ENCODE peak calls at places on chromosomes 7 and 10, in nine cellular contexts. S is cardiac fibroblast, R is Calu3, H is PC-3, E is D721Med, L is HCT116, J is A549, N is lower lobe of right lung, M is tibial artery. K is an unnamed sample.

GRCh38 chr10:612696-613095 is 76.8 kb downstream of the DIP2C start:
- DNase-seq in J (no peak), R (no peak), M (no peak), E (no peak), H (peak; percentile 14), L (no peak), N (no peak), S (no peak), K (no peak)

GRCh38 chr7:23287612-23288011 is 11.5 kb upstream of the MALSU1 start:
- DNase-seq in E (no peak), L (no peak), S (no peak), R (no peak), H (no peak), J (no peak), N (no peak), M (no peak), K (no peak)

GRCh38 chr10:11787846-11788245 is 35.3 kb upstream of the PROSER2 start:
- DNase-seq in R (no peak), E (no peak), L (no peak), N (no peak), S (no peak), M (no peak), H (no peak), J (no peak), K (no peak)

GRCh38 chr7:24905996-24906770 is 73.8 kb downstream of the OSBPL3 start:
- DNase-seq in N (no peak), M (no peak), L (peak; percentile 32), H (peak; percentile 56), J (no peak), S (no peak), R (peak; percentile 36), E (no peak), K (no peak)

GRCh38 chr10:97686301-97686961 is 610 bp downstream of the AVPI1 start:
- DNase-seq in M (no peak), S (no peak), R (no peak), H (no peak), L (no peak), E (no peak), J (peak; percentile 54), N (no peak), K (no peak)

GRCh38 chr7:21128418-21128817 is 299.5 kb upstream of the SP4 start:
- DNase-seq in L (no peak), N (no peak), S (no peak), R (no peak), J (no peak), M (no peak), H (peak; percentile 77), E (no peak), K (no peak)

GRCh38 chr10:2897619-2898508 is 169.5 kb upstream of the PFKP start:
- DNase-seq in N (no peak), J (no peak), L (no peak), H (peak; percentile 2), M (no peak), S (no peak), R (no peak), E (no peak), K (no peak)

GRCh38 chr7:157807510-157807909 is 470.7 kb downstream of the DNAJB6 start:
- DNase-seq in R (no peak), N (no peak), H (peak; percentile 87), L (peak; percentile 40), S (no peak), M (no peak), E (no peak), J (peak; percentile 32), K (no peak)

GRCh38 chr10:112689327-112689726 is 242.3 kb downstream of the VTI1A start:
- DNase-seq in H (peak; percentile 15), R (peak; percentile 50), J (peak; percentile 63), M (no peak), N (no peak), E (no peak), S (peak; percentile 37), L (peak; percentile 10), K (peak; percentile 44)

GRCh38 chr10:27225011-27225590 is 15.5 kb downstream of the ACBD5 start:
- DNase-seq in L (no peak), M (no peak), J (no peak), R (no peak), N (no peak), E (no peak), H (no peak), S (no peak), K (no peak)

GRCh38 chr10:125146791-125147604 is 13.4 kb downstream of the CTBP2 start:
- DNase-seq in L (no peak), J (peak; percentile 70), R (peak; percentile 68), N (no peak), H (peak; percentile 70), E (no peak), S (peak; percentile 87), M (no peak), K (no peak)

GRCh38 chr10:6612371-6612770 is 32.3 kb upstream of the PRKCQ start:
- DNase-seq in E (no peak), H (no peak), N (no peak), M (no peak), S (no peak), L (no peak), R (no peak), J (no peak), K (no peak)

GRCh38 chr7:114922151-114922651 is 307 bp downstream of the MDFIC start:
- DNase-seq in M (peak; percentile 46), H (peak; percentile 45), N (peak; percentile 59), S (peak; percentile 48), E (peak; percentile 22), J (peak; percentile 68), L (no peak), R (peak; percentile 36), K (peak; percentile 57)

GRCh38 chr10:5518143-5518542 is 6.6 kb upstream of the CALML3 start:
- DNase-seq in R (no peak), J (peak; percentile 36), E (no peak), N (no peak), M (no peak), S (no peak), L (no peak), H (peak; percentile 35), K (no peak)

GRCh38 chr7:1257221-1257620 is 24.5 kb downstream of the UNCX start:
- DNase-seq in N (peak; percentile 33), E (no peak), J (no peak), M (no peak), H (no peak), S (no peak), L (no peak), R (no peak), K (no peak)

GRCh38 chr10:93573051-93573909 is 6.8 kb downstream of the FFAR4 start:
- DNase-seq in M (peak; percentile 58), E (no peak), H (no peak), L (no peak), R (peak; percentile 35), J (no peak), N (peak; percentile 64), S (no peak), K (no peak)

GRCh38 chr10:43627942-43628341 is 20.7 kb downstream of the ZNF32 start:
- DNase-seq in S (no peak), E (no peak), R (no peak), H (no peak), N (no peak), J (no peak), M (no peak), L (no peak), K (no peak)
- TF ChIP-seq CTCF in S (no peak), E (no peak), R (no peak), H (no peak), N (no peak), J (no peak), M (no peak), L (no peak), K (no peak)

GRCh38 chr10:131897297-131897899 is 3.4 kb upstream of the PPP2R2D start:
- DNase-seq in E (no peak), S (no peak), J (no peak), L (no peak), H (no peak), N (no peak), M (no peak), R (no peak), K (no peak)
- TF ChIP-seq CTCF in E (no peak), S (no peak), J (no peak), L (no peak), H (no peak), N (no peak), M (no peak), R (no peak), K (no peak)

DNA sequence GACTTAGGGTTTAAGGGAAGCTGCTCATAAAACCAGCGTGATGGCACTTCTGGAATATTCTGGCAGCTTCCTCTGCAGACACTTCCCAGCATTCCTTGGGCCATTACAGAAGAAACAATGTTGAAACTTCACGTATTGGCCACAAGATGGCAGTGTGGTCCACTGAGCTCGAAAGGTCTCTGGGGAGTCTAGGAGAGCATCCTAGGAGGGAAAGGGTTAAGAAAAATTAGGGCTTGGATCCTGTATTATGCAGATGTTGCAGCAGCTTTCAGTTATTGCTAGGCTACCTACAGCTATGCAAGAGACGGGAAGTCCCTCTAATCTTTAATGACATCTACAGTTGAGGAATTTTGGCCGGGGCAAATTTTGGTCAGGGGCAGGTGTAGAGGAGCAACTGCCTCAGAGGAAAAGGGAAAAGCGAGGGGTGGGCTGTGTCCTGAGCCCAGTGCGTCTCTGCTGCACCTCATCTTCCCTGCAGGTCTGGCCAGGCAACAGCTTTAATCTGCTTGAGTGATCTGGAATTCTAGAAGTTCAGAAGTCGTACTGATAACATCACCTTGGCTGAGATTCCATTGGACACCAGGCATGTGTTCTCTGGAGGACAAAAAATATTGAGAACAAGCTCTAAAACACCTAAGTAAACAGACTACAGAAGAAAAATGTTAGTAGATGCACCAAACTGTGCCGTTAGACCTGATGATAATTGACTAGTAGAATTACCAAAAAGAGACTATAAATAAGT is 220.8 kb upstream of the PRSS58 start:
- DNase-seq in J (peak; percentile 61), M (peak; percentile 49), L (peak; percentile 48), N (no peak), R (peak; percentile 28), S (peak; percentile 74), H (peak; percentile 74), E (no peak), K (peak; percentile 31)
- TF ChIP-seq CTCF in J (peak; percentile 47), M (peak; percentile 15), L (peak; percentile 78), N (peak; percentile 54), R (no peak), S (peak; percentile 64), H (peak; percentile 84), E (peak; percentile 41), K (peak; percentile 77)

GRCh38 chr10:72875250-72876055 is 18.1 kb upstream of the OIT3 start:
- DNase-seq in E (no peak), H (peak; percentile 98), N (no peak), S (peak; percentile 61), J (peak; percentile 49), L (peak; percentile 12), R (peak; percentile 28), M (no peak), K (no peak)
- TF ChIP-seq CTCF in E (peak; percentile 81), H (peak; percentile 100), N (peak; percentile 39), S (peak; percentile 50), J (peak; percentile 75), L (peak; percentile 59), R (peak; percentile 71), M (peak; percentile 37), K (peak; percentile 35)

K was measured in endothelial cell.